ENCODE peak calls at places on chromosomes 3 and 15, in nine cellular contexts. One of them, this sample, is unnamed.

GRCh38 chr15:29132110-29132420 is 137.6 kb downstream of the NSMCE3 start:
- DNase-seq in OCI-LY7: no peak
- DNase-seq in BJ: no peak
- DNase-seq in cardiac fibroblast: no peak
- DNase-seq in endodermal cell: no peak
- DNase-seq in adrenal gland: no peak
- DNase-seq in choroid plexus epithelial cell: no peak
- DNase-seq in CD8-positive, alpha-beta T cell: no peak
- DNase-seq in transverse colon: no peak
- DNase-seq in this sample: no peak

GRCh38 chr3:161104561-161105551 is at the start of gene B3GALNT1:
- DNase-seq in OCI-LY7: no peak
- DNase-seq in BJ: peak
- DNase-seq in cardiac fibroblast: peak
- DNase-seq in endodermal cell: peak
- DNase-seq in adrenal gland: peak
- DNase-seq in choroid plexus epithelial cell: peak
- DNase-seq in CD8-positive, alpha-beta T cell: no peak
- DNase-seq in transverse colon: peak
- DNase-seq in this sample: peak

GRCh38 chr3:114307222-114307840 is 13.5 kb downstream of the TIGIT start:
- DNase-seq in OCI-LY7: peak
- DNase-seq in BJ: no peak
- DNase-seq in cardiac fibroblast: no peak
- DNase-seq in endodermal cell: no peak
- DNase-seq in adrenal gland: no peak
- DNase-seq in choroid plexus epithelial cell: no peak
- DNase-seq in CD8-positive, alpha-beta T cell: no peak
- DNase-seq in transverse colon: no peak
- DNase-seq in this sample: no peak

GRCh38 chr3:105233056-105233455 is 133.7 kb upstream of the ALCAM start:
- DNase-seq in OCI-LY7: no peak
- DNase-seq in BJ: no peak
- DNase-seq in cardiac fibroblast: no peak
- DNase-seq in endodermal cell: no peak
- DNase-seq in adrenal gland: no peak
- DNase-seq in choroid plexus epithelial cell: peak
- DNase-seq in CD8-positive, alpha-beta T cell: no peak
- DNase-seq in transverse colon: no peak
- DNase-seq in this sample: peak

GRCh38 chr3:70053293-70053692 is 53.8 kb downstream of the SAMMSON start:
- DNase-seq in OCI-LY7: no peak
- DNase-seq in BJ: no peak
- DNase-seq in cardiac fibroblast: no peak
- DNase-seq in endodermal cell: no peak
- DNase-seq in adrenal gland: no peak
- DNase-seq in choroid plexus epithelial cell: peak
- DNase-seq in CD8-positive, alpha-beta T cell: no peak
- DNase-seq in transverse colon: no peak
- DNase-seq in this sample: no peak

GRCh38 chr15:68418611-68419161 is 13.3 kb downstream of the ITGA11 start:
- DNase-seq in OCI-LY7: no peak
- DNase-seq in BJ: no peak
- DNase-seq in cardiac fibroblast: peak
- DNase-seq in endodermal cell: peak
- DNase-seq in adrenal gland: peak
- DNase-seq in choroid plexus epithelial cell: peak
- DNase-seq in CD8-positive, alpha-beta T cell: no peak
- DNase-seq in transverse colon: peak
- DNase-seq in this sample: peak

GRCh38 chr3:82100378-82100777 is 338.9 kb upstream of the GBE1 start:
- DNase-seq in OCI-LY7: no peak
- DNase-seq in BJ: no peak
- DNase-seq in cardiac fibroblast: no peak
- DNase-seq in endodermal cell: no peak
- DNase-seq in adrenal gland: no peak
- DNase-seq in choroid plexus epithelial cell: no peak
- DNase-seq in CD8-positive, alpha-beta T cell: no peak
- DNase-seq in transverse colon: no peak
- DNase-seq in this sample: peak

GRCh38 chr15:77821959-77822256 is 189.2 kb upstream of the LINGO1 start:
- DNase-seq in OCI-LY7: no peak
- DNase-seq in BJ: no peak
- DNase-seq in cardiac fibroblast: no peak
- DNase-seq in endodermal cell: no peak
- DNase-seq in adrenal gland: no peak
- DNase-seq in choroid plexus epithelial cell: no peak
- DNase-seq in CD8-positive, alpha-beta T cell: no peak
- DNase-seq in transverse colon: no peak
- DNase-seq in this sample: no peak

GRCh38 chr3:112389961-112390360 is 57.0 kb downstream of the CD200 start:
- DNase-seq in OCI-LY7: no peak
- DNase-seq in BJ: no peak
- DNase-seq in cardiac fibroblast: no peak
- DNase-seq in endodermal cell: no peak
- DNase-seq in adrenal gland: no peak
- DNase-seq in choroid plexus epithelial cell: peak
- DNase-seq in CD8-positive, alpha-beta T cell: no peak
- DNase-seq in transverse colon: no peak
- DNase-seq in this sample: no peak

GRCh38 chr3:46867550-46867898 is 4.3 kb upstream of the MYL3 start:
- DNase-seq in OCI-LY7: no peak
- DNase-seq in BJ: no peak
- DNase-seq in cardiac fibroblast: peak
- DNase-seq in endodermal cell: no peak
- DNase-seq in adrenal gland: peak
- DNase-seq in choroid plexus epithelial cell: peak
- DNase-seq in CD8-positive, alpha-beta T cell: no peak
- DNase-seq in transverse colon: peak
- DNase-seq in this sample: peak

GRCh38 chr3:145370870-145371269 is 790.1 kb downstream of the PLOD2 start:
- DNase-seq in OCI-LY7: no peak
- DNase-seq in BJ: no peak
- DNase-seq in cardiac fibroblast: no peak
- DNase-seq in endodermal cell: no peak
- DNase-seq in adrenal gland: no peak
- DNase-seq in choroid plexus epithelial cell: no peak
- DNase-seq in CD8-positive, alpha-beta T cell: no peak
- DNase-seq in transverse colon: no peak
- DNase-seq in this sample: no peak

GRCh38 chr3:72675243-72675642 is 173.0 kb downstream of the SHQ1 start:
- DNase-seq in OCI-LY7: no peak
- DNase-seq in BJ: no peak
- DNase-seq in cardiac fibroblast: no peak
- DNase-seq in endodermal cell: no peak
- DNase-seq in adrenal gland: no peak
- DNase-seq in choroid plexus epithelial cell: no peak
- DNase-seq in CD8-positive, alpha-beta T cell: no peak
- DNase-seq in transverse colon: no peak
- DNase-seq in this sample: no peak

GRCh38 chr15:74040115-74040850 is 42.1 kb downstream of the GOLGA6A start:
- DNase-seq in OCI-LY7: no peak
- DNase-seq in BJ: peak
- DNase-seq in cardiac fibroblast: peak
- DNase-seq in endodermal cell: peak
- DNase-seq in adrenal gland: no peak
- DNase-seq in choroid plexus epithelial cell: peak
- DNase-seq in CD8-positive, alpha-beta T cell: no peak
- DNase-seq in transverse colon: peak
- DNase-seq in this sample: peak

GRCh38 chr3:42693530-42693930 is 8.2 kb downstream of the KLHL40 start:
- DNase-seq in OCI-LY7: no peak
- DNase-seq in BJ: no peak
- DNase-seq in cardiac fibroblast: no peak
- DNase-seq in endodermal cell: peak
- DNase-seq in adrenal gland: no peak
- DNase-seq in choroid plexus epithelial cell: no peak
- DNase-seq in CD8-positive, alpha-beta T cell: no peak
- DNase-seq in transverse colon: no peak
- DNase-seq in this sample: no peak

GRCh38 chr15:88628018-88628673 is 7.0 kb downstream of the AEN start:
- DNase-seq in OCI-LY7: no peak
- DNase-seq in BJ: no peak
- DNase-seq in cardiac fibroblast: no peak
- DNase-seq in endodermal cell: no peak
- DNase-seq in adrenal gland: no peak
- DNase-seq in choroid plexus epithelial cell: no peak
- DNase-seq in CD8-positive, alpha-beta T cell: no peak
- DNase-seq in transverse colon: no peak
- DNase-seq in this sample: no peak

GRCh38 chr3:138256022-138256421 is 68.9 kb downstream of the ARMC8 start:
- DNase-seq in OCI-LY7: no peak
- DNase-seq in BJ: no peak
- DNase-seq in cardiac fibroblast: no peak
- DNase-seq in endodermal cell: no peak
- DNase-seq in adrenal gland: no peak
- DNase-seq in choroid plexus epithelial cell: peak
- DNase-seq in CD8-positive, alpha-beta T cell: no peak
- DNase-seq in transverse colon: no peak
- DNase-seq in this sample: no peak

GRCh38 chr3:156915372-156915771 is 89.2 kb downstream of the LEKR1 start:
- DNase-seq in OCI-LY7: no peak
- DNase-seq in BJ: no peak
- DNase-seq in cardiac fibroblast: no peak
- DNase-seq in endodermal cell: no peak
- DNase-seq in adrenal gland: no peak
- DNase-seq in choroid plexus epithelial cell: no peak
- DNase-seq in CD8-positive, alpha-beta T cell: no peak
- DNase-seq in transverse colon: no peak
- DNase-seq in this sample: no peak

GRCh38 chr3:73804204-73804603 is 179.5 kb upstream of the PDZRN3 start:
- DNase-seq in OCI-LY7: no peak
- DNase-seq in BJ: no peak
- DNase-seq in cardiac fibroblast: no peak
- DNase-seq in endodermal cell: no peak
- DNase-seq in adrenal gland: no peak
- DNase-seq in choroid plexus epithelial cell: no peak
- DNase-seq in CD8-positive, alpha-beta T cell: no peak
- DNase-seq in transverse colon: no peak
- DNase-seq in this sample: no peak

GRCh38 chr3:75220932-75221331 is 443.2 kb upstream of the FRG2C start:
- DNase-seq in OCI-LY7: no peak
- DNase-seq in BJ: no peak
- DNase-seq in cardiac fibroblast: no peak
- DNase-seq in endodermal cell: peak
- DNase-seq in adrenal gland: no peak
- DNase-seq in choroid plexus epithelial cell: no peak
- DNase-seq in CD8-positive, alpha-beta T cell: no peak
- DNase-seq in transverse colon: no peak
- DNase-seq in this sample: no peak

GRCh38 chr15:97686324-97686723 is 274.2 kb upstream of the ARRDC4 start:
- DNase-seq in OCI-LY7: no peak
- DNase-seq in BJ: no peak
- DNase-seq in cardiac fibroblast: no peak
- DNase-seq in endodermal cell: no peak
- DNase-seq in adrenal gland: no peak
- DNase-seq in choroid plexus epithelial cell: no peak
- DNase-seq in CD8-positive, alpha-beta T cell: no peak
- DNase-seq in transverse colon: no peak
- DNase-seq in this sample: no peak

GRCh38 chr15:87322845-87323244 is 933.7 kb downstream of the NTRK3 start:
- DNase-seq in OCI-LY7: no peak
- DNase-seq in BJ: no peak
- DNase-seq in cardiac fibroblast: no peak
- DNase-seq in endodermal cell: no peak
- DNase-seq in adrenal gland: no peak
- DNase-seq in choroid plexus epithelial cell: no peak
- DNase-seq in CD8-positive, alpha-beta T cell: no peak
- DNase-seq in transverse colon: no peak
- DNase-seq in this sample: no peak
- H3K4me3 ChIP-seq in OCI-LY7: no peak
- H3K4me3 ChIP-seq in BJ: no peak
- H3K4me3 ChIP-seq in cardiac fibroblast: no peak
- H3K4me3 ChIP-seq in endodermal cell: no peak
- H3K4me3 ChIP-seq in adrenal gland: no peak
- H3K4me3 ChIP-seq in choroid plexus epithelial cell: no peak
- H3K4me3 ChIP-seq in CD8-positive, alpha-beta T cell: no peak
- H3K4me3 ChIP-seq in transverse colon: no peak
- H3K4me3 ChIP-seq in this sample: no peak

DNA sequence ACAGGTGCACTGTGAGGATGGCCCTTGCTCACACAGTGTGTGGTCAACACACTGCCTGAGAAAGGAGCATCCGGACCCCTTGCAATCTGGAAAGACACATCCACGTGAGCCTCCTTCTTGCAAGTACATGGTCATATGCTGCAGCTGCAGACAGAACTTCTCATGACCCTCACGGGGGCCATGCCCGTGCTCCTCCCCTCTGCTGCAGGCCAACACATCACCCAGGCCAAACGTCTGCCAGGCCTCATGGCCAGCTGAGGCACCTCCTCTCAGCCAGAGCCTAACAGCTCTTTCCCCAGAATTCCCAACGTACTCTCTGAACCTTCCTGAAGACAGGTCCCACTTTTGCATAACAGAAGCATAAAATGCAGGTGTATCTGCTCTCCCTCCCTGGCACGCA is 25.3 kb downstream of the SLC41A3 start:
- DNase-seq in OCI-LY7: no peak
- DNase-seq in BJ: no peak
- DNase-seq in cardiac fibroblast: no peak
- DNase-seq in endodermal cell: no peak
- DNase-seq in adrenal gland: no peak
- DNase-seq in choroid plexus epithelial cell: no peak
- DNase-seq in CD8-positive, alpha-beta T cell: no peak
- DNase-seq in transverse colon: no peak
- DNase-seq in this sample: no peak
- TF ChIP-seq CTCF in OCI-LY7: no peak
- TF ChIP-seq CTCF in BJ: no peak
- TF ChIP-seq CTCF in cardiac fibroblast: no peak
- TF ChIP-seq CTCF in endodermal cell: no peak
- TF ChIP-seq CTCF in adrenal gland: no peak
- TF ChIP-seq CTCF in choroid plexus epithelial cell: no peak
- TF ChIP-seq CTCF in CD8-positive, alpha-beta T cell: no peak
- TF ChIP-seq CTCF in transverse colon: no peak
- TF ChIP-seq CTCF in this sample: no peak

GRCh38 chr3:154427685-154428291 is 2.2 kb downstream of the GPR149 start:
- DNase-seq in OCI-LY7: no peak
- DNase-seq in BJ: no peak
- DNase-seq in cardiac fibroblast: no peak
- DNase-seq in endodermal cell: peak
- DNase-seq in adrenal gland: no peak
- DNase-seq in choroid plexus epithelial cell: no peak
- DNase-seq in CD8-positive, alpha-beta T cell: no peak
- DNase-seq in transverse colon: no peak
- DNase-seq in this sample: no peak
- H3K4me3 ChIP-seq in OCI-LY7: no peak
- H3K4me3 ChIP-seq in BJ: no peak
- H3K4me3 ChIP-seq in cardiac fibroblast: no peak
- H3K4me3 ChIP-seq in endodermal cell: peak
- H3K4me3 ChIP-seq in adrenal gland: no peak
- H3K4me3 ChIP-seq in choroid plexus epithelial cell: no peak
- H3K4me3 ChIP-seq in CD8-positive, alpha-beta T cell: no peak
- H3K4me3 ChIP-seq in transverse colon: no peak
- H3K4me3 ChIP-seq in this sample: no peak

GRCh38 chr3:120145498-120146285 is 51.4 kb upstream of the GSK3B start:
- DNase-seq in OCI-LY7: no peak
- DNase-seq in BJ: peak
- DNase-seq in cardiac fibroblast: peak
- DNase-seq in endodermal cell: no peak
- DNase-seq in adrenal gland: no peak
- DNase-seq in choroid plexus epithelial cell: peak
- DNase-seq in CD8-positive, alpha-beta T cell: peak
- DNase-seq in transverse colon: no peak
- DNase-seq in this sample: peak
- TF ChIP-seq CTCF in OCI-LY7: no peak
- TF ChIP-seq CTCF in BJ: no peak
- TF ChIP-seq CTCF in cardiac fibroblast: no peak
- TF ChIP-seq CTCF in endodermal cell: no peak
- TF ChIP-seq CTCF in adrenal gland: no peak
- TF ChIP-seq CTCF in choroid plexus epithelial cell: no peak
- TF ChIP-seq CTCF in CD8-positive, alpha-beta T cell: no peak
- TF ChIP-seq CTCF in transverse colon: no peak
- TF ChIP-seq CTCF in this sample: no peak

GRCh38 chr3:71579934-71580318 is 3.6 kb downstream of the FOXP1 start:
- DNase-seq in OCI-LY7: peak
- DNase-seq in BJ: no peak
- DNase-seq in cardiac fibroblast: peak
- DNase-seq in endodermal cell: no peak
- DNase-seq in adrenal gland: no peak
- DNase-seq in choroid plexus epithelial cell: peak
- DNase-seq in CD8-positive, alpha-beta T cell: no peak
- DNase-seq in transverse colon: peak
- DNase-seq in this sample: peak
- H3K4me3 ChIP-seq in OCI-LY7: peak
- H3K4me3 ChIP-seq in BJ: peak
- H3K4me3 ChIP-seq in cardiac fibroblast: no peak
- H3K4me3 ChIP-seq in endodermal cell: no peak
- H3K4me3 ChIP-seq in adrenal gland: no peak
- H3K4me3 ChIP-seq in choroid plexus epithelial cell: peak
- H3K4me3 ChIP-seq in CD8-positive, alpha-beta T cell: no peak
- H3K4me3 ChIP-seq in transverse colon: peak
- H3K4me3 ChIP-seq in this sample: peak

This sample was measured in fibroblast of the aortic adventitia.